ENCODE peak calls at places on chromosomes 7 and 10, in four cellular contexts. J, U, Y and L are unnamed samples.
A peak's percentile ranks its signal among the peaks of the same experiment; 100 is the strongest.

GRCh38 chr10:72323108-72323932 is 31.4 kb downstream of the DNAJB12 start:
- DNase-seq in J (no peak), U (no peak), Y (no peak), L (no peak)

GRCh38 chr7:131498237-131498885 is 58.1 kb downstream of the PODXL start:
- DNase-seq in J (no peak), U (no peak), Y (no peak), L (no peak)

GRCh38 chr10:28962768-28963167 is 285.4 kb downstream of the BAMBI start:
- DNase-seq in J (no peak), U (no peak), Y (no peak), L (no peak)

GRCh38 chr7:1665721-1666250 is 4.3 kb upstream of the ELFN1 start:
- DNase-seq in J (peak; percentile 56), U (peak; percentile 87), Y (peak; percentile 48), L (peak; percentile 44)

GRCh38 chr7:24718977-24719491 is 38.2 kb downstream of the GSDME start:
- DNase-seq in J (no peak), U (no peak), Y (peak; percentile 80), L (no peak)

GRCh38 chr10:132107211-132107946 is 41.6 kb downstream of the JAKMIP3 start:
- DNase-seq in J (no peak), U (no peak), Y (no peak), L (peak; percentile 35)

GRCh38 chr7:135499818-135500217 is 10.1 kb downstream of the CNOT4 start:
- DNase-seq in J (no peak), U (no peak), Y (no peak), L (no peak)

GRCh38 chr10:10685566-10685965 is 332.1 kb upstream of the CELF2 start:
- DNase-seq in J (no peak), U (no peak), Y (no peak), L (no peak)

DNA sequence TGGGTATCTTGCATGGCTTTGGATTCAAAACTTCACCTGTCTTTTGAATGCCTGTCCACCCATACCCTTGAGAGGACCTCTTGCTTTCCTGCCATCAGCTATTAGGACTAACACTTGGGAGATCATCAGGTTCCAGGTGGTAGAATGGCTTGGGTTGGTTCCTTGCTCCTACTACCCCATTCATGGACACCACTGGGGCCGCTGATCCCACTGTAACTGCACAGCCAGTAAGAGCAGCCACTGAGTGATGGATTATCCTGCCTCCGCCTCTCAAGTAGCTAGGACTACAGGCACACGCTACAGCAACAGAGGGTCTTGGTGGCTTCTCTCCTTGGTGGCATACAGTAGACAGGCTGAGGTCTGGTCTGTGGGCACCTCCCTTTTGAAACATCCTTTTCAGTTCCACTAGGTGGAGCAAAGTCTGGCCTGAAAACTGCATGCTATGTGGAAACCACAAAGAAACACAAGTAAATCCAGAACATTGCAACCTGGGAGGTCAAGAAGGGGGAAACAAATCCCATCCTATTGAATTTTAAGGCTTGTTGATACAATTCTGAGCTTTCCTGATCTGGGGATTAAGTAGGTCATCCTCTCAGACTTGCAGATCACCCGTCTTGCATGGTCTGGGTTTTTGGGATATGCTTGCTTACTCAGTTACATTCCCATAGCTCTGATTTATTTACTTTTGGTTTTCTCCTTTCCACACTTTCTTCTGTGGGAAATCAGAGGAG is 9.4 kb downstream of the WBP1L start:
- DNase-seq in J (peak; percentile 30), U (peak; percentile 49), Y (peak; percentile 51), L (no peak)
- TF ChIP-seq CTCF in J (peak; percentile 33), U (peak; percentile 71), Y (peak; percentile 69), L (peak; percentile 39)

GRCh38 chr10:115141254-115141653 is 48.1 kb downstream of the ATRNL1 start:
- DNase-seq in J (no peak), U (peak; percentile 4), Y (no peak), L (no peak)
- TF ChIP-seq CTCF in J (no peak), U (peak; percentile 60), Y (peak; percentile 47), L (peak; percentile 48)

DNA sequence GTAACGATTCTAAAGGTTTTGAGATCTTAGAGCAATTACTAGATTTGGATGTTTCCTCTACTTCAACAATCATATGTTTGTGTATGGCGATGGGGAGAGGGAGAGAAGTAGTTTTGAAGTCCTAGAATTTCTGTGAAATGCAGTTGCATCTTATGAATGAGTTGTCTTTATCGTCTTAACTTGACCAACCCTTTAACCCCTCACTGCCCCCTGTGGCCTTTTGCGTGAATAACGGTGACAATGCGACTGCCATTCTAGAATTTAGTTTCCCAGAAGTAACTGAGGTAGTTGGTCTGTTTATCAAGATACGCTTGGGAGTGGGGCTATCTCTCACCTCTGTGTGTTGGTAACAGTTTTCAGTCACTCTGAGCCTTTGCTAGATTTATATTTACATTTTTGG is 204.6 kb downstream of the HDAC9 start:
- DNase-seq in J (no peak), U (no peak), Y (peak; percentile 7), L (no peak)
- TF ChIP-seq CTCF in J (no peak), U (peak; percentile 44), Y (peak; percentile 40), L (peak; percentile 28)

GRCh38 chr10:107264742-107265141 is 100.2 kb upstream of the SORCS1 start:
- DNase-seq in J (no peak), U (peak; percentile 2), Y (no peak), L (no peak)
- TF ChIP-seq CTCF in J (no peak), U (no peak), Y (no peak), L (no peak)

DNA sequence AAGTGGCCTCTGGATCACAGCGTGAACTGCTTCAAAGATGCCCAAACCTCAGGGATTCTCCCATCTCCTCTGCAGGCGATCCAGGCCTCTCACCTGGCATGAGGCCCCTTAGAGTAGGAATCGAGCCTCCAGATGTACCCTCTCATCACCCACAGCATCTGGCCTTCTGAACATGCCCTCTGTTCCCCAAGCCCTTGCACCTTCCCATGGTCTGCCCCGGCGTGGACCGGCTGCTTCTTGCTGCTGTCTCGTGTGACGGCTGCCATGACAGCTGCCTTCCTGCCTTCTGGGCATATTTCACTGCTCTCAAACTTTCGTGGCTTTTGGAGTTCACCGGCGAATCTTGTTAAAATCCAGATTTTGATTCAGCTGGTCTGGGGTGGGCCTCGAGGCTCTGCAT is 157.2 kb upstream of the NPS start:
- DNase-seq in J (no peak), U (no peak), Y (no peak), L (no peak)
- TF ChIP-seq CTCF in J (no peak), U (no peak), Y (no peak), L (no peak)

DNA sequence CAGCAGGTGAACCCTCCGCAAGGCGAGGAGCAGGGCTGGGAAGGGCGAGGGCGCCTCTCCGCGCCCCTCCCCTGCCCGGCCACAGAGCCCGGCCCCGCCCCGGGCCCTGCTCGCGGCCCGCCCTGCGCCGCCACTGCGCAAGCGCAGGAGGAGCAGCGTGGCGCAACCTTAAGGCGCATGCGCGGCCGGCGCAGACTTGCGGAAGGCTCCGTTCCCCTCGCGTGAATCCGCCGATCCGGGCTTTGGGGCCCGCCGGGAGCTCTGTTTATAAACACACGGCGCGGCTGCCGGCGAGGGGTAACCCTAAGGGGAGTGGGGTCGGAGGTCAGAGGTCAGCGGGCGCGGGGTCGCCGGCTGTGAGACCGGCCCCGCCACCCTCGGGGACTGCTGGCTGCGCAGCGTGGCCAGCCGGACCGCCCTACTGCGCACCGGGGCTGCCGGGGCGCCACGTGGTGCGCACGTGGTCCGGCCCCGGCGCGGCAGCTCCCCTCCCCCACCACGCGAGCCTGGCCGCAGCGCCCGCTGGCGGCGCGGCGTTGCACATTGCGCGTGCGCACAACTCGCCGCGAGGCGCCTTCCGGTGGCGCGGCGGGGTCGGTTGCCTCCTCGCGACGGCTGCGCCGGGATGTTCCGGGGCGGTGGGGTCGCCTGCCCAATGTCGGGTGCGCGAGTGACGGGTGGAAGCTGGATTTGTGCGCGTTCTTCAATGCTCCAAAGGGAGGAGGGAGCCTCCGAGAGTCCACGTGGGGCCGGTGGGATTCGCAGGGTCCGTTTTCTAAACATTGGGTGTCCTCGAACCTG is 40.2 kb upstream of the FOXK1 start:
- DNase-seq in J (peak; percentile 94), U (peak; percentile 100), Y (peak; percentile 96), L (peak; percentile 98)
- TF ChIP-seq CTCF in J (peak; percentile 17), U (peak; percentile 48), Y (peak; percentile 76), L (no peak)